ENCODE peak calls at places on chromosomes 3 and 15, in eight cellular contexts. One of them, this sample, is unnamed.

GRCh38 chr3:192850501-192850981 is 67.1 kb downstream of the MB21D2 start:
- DNase-seq in NCI-H2081: no peak
- DNase-seq in fibroblast of mammary gland: peak; percentile 83
- DNase-seq in NT2/D1: no peak
- DNase-seq in hypothalamus: no peak
- DNase-seq in B cell: no peak
- DNase-seq in T-helper 9 cell: no peak
- DNase-seq in HTR-8/SVneo: no peak
- DNase-seq in this sample: peak; percentile 79

GRCh38 chr15:94579261-94579660 is 347.9 kb downstream of the MCTP2 start:
- DNase-seq in NCI-H2081: no peak
- DNase-seq in fibroblast of mammary gland: no peak
- DNase-seq in NT2/D1: no peak
- DNase-seq in hypothalamus: no peak
- DNase-seq in B cell: no peak
- DNase-seq in T-helper 9 cell: no peak
- DNase-seq in HTR-8/SVneo: no peak
- DNase-seq in this sample: no peak

GRCh38 chr15:66862111-66862815 is 160.2 kb downstream of the SMAD6 start:
- DNase-seq in NCI-H2081: no peak
- DNase-seq in fibroblast of mammary gland: peak; percentile 43
- DNase-seq in NT2/D1: no peak
- DNase-seq in hypothalamus: no peak
- DNase-seq in B cell: no peak
- DNase-seq in T-helper 9 cell: no peak
- DNase-seq in HTR-8/SVneo: no peak
- DNase-seq in this sample: no peak

GRCh38 chr3:73279-73678 is 123.3 kb upstream of the CHL1 start:
- DNase-seq in NCI-H2081: no peak
- DNase-seq in fibroblast of mammary gland: no peak
- DNase-seq in NT2/D1: no peak
- DNase-seq in hypothalamus: no peak
- DNase-seq in B cell: no peak
- DNase-seq in T-helper 9 cell: no peak
- DNase-seq in HTR-8/SVneo: no peak
- DNase-seq in this sample: no peak

GRCh38 chr3:177498037-177498857 is 301.0 kb upstream of the TBL1XR1 start:
- DNase-seq in NCI-H2081: no peak
- DNase-seq in fibroblast of mammary gland: peak; percentile 68
- DNase-seq in NT2/D1: no peak
- DNase-seq in hypothalamus: no peak
- DNase-seq in B cell: no peak
- DNase-seq in T-helper 9 cell: no peak
- DNase-seq in HTR-8/SVneo: no peak
- DNase-seq in this sample: peak; percentile 17

GRCh38 chr3:20015525-20015924 is 3.5 kb upstream of the PP2D1 start:
- DNase-seq in NCI-H2081: no peak
- DNase-seq in fibroblast of mammary gland: no peak
- DNase-seq in NT2/D1: no peak
- DNase-seq in hypothalamus: no peak
- DNase-seq in B cell: no peak
- DNase-seq in T-helper 9 cell: no peak
- DNase-seq in HTR-8/SVneo: no peak
- DNase-seq in this sample: no peak

GRCh38 chr3:185381321-185381720 is 18.4 kb downstream of the MAP3K13 start:
- DNase-seq in NCI-H2081: no peak
- DNase-seq in fibroblast of mammary gland: no peak
- DNase-seq in NT2/D1: no peak
- DNase-seq in hypothalamus: no peak
- DNase-seq in B cell: no peak
- DNase-seq in T-helper 9 cell: no peak
- DNase-seq in HTR-8/SVneo: no peak
- DNase-seq in this sample: no peak

GRCh38 chr3:125556314-125556713 is 36.3 kb upstream of the SNX4 start:
- DNase-seq in NCI-H2081: no peak
- DNase-seq in fibroblast of mammary gland: peak; percentile 34
- DNase-seq in NT2/D1: no peak
- DNase-seq in hypothalamus: no peak
- DNase-seq in B cell: no peak
- DNase-seq in T-helper 9 cell: no peak
- DNase-seq in HTR-8/SVneo: peak; percentile 15
- DNase-seq in this sample: no peak

GRCh38 chr3:197257711-197258110 is 40.7 kb downstream of the DLG1 start:
- DNase-seq in NCI-H2081: no peak
- DNase-seq in fibroblast of mammary gland: no peak
- DNase-seq in NT2/D1: no peak
- DNase-seq in hypothalamus: no peak
- DNase-seq in B cell: no peak
- DNase-seq in T-helper 9 cell: no peak
- DNase-seq in HTR-8/SVneo: no peak
- DNase-seq in this sample: no peak

GRCh38 chr15:35583863-35584528 is 38.0 kb upstream of the DPH6 start:
- DNase-seq in NCI-H2081: no peak
- DNase-seq in fibroblast of mammary gland: peak; percentile 44
- DNase-seq in NT2/D1: no peak
- DNase-seq in hypothalamus: no peak
- DNase-seq in B cell: no peak
- DNase-seq in T-helper 9 cell: no peak
- DNase-seq in HTR-8/SVneo: no peak
- DNase-seq in this sample: no peak

GRCh38 chr3:128193153-128193552 is 39.9 kb downstream of the EEFSEC start:
- DNase-seq in NCI-H2081: no peak
- DNase-seq in fibroblast of mammary gland: no peak
- DNase-seq in NT2/D1: no peak
- DNase-seq in hypothalamus: no peak
- DNase-seq in B cell: no peak
- DNase-seq in T-helper 9 cell: no peak
- DNase-seq in HTR-8/SVneo: no peak
- DNase-seq in this sample: no peak

GRCh38 chr3:160343132-160343531 is 55.9 kb downstream of the IFT80 start:
- DNase-seq in NCI-H2081: no peak
- DNase-seq in fibroblast of mammary gland: peak; percentile 44
- DNase-seq in NT2/D1: no peak
- DNase-seq in hypothalamus: no peak
- DNase-seq in B cell: no peak
- DNase-seq in T-helper 9 cell: no peak
- DNase-seq in HTR-8/SVneo: peak; percentile 7
- DNase-seq in this sample: no peak

GRCh38 chr15:94300612-94301011 is 69.3 kb downstream of the MCTP2 start:
- DNase-seq in NCI-H2081: no peak
- DNase-seq in fibroblast of mammary gland: no peak
- DNase-seq in NT2/D1: no peak
- DNase-seq in hypothalamus: no peak
- DNase-seq in B cell: no peak
- DNase-seq in T-helper 9 cell: no peak
- DNase-seq in HTR-8/SVneo: no peak
- DNase-seq in this sample: no peak

This sample was measured in GM06990.